ENCODE peak calls at places on chromosomes 1 and 21, in four cellular contexts. J is right lobe of liver; F is left ventricle myocardium superior; C is activated CD8-positive, alpha-beta memory T cell treated with anti-CD3 and anti-CD28 coated beads for 1 hour. I is an unnamed sample.

GRCh38 chr1:163535807-163536206 is 214.1 kb downstream of the NUF2 start:
- DNase-seq in F (no peak), C (no peak), J (no peak), I (no peak)

GRCh38 chr21:16169102-16169511 is 439.3 kb downstream of the USP25 start:
- DNase-seq in C (no peak), J (no peak), F (no peak), I (no peak)

GRCh38 chr1:150156868-150157603 is 7.3 kb downstream of the PLEKHO1 start:
- DNase-seq in C (no peak), J (peak; percentile 36), F (no peak), I (no peak)

GRCh38 chr1:234556245-234556943 is 53.6 kb downstream of the IRF2BP2 start:
- DNase-seq in C (no peak), J (no peak), F (no peak), I (no peak)

GRCh38 chr1:9384751-9385245 is 92.1 kb downstream of the SPSB1 start:
- DNase-seq in J (no peak), F (peak; percentile 87), C (no peak), I (no peak)

GRCh38 chr1:157356611-157357010 is 195.7 kb downstream of the FCRL5 start:
- DNase-seq in F (no peak), C (no peak), J (no peak), I (no peak)

GRCh38 chr1:47664356-47664755 is 226.5 kb downstream of the FOXD2 start:
- DNase-seq in F (no peak), J (no peak), C (no peak), I (no peak)

GRCh38 chr1:104933846-104934245 is 1184.1 kb downstream of the AMY1C start:
- DNase-seq in J (no peak), F (no peak), C (no peak), I (no peak)

GRCh38 chr1:37925316-37925715 is 21.5 kb downstream of the INPP5B start:
- DNase-seq in F (no peak), J (no peak), C (no peak), I (no peak)

GRCh38 chr1:81801032-81801833 is 499 bp downstream of the ADGRL2 start:
- DNase-seq in C (no peak), F (peak; percentile 81), J (peak; percentile 86), I (no peak)

GRCh38 chr1:36927826-36928225 is 106.5 kb downstream of the GRIK3 start:
- DNase-seq in F (no peak), C (no peak), J (no peak), I (no peak)

GRCh38 chr1:248892590-248892989 is 13.4 kb upstream of the PGBD2 start:
- DNase-seq in J (no peak), C (no peak), F (no peak), I (no peak)

GRCh38 chr1:99849413-99849743 is 783 bp upstream of the AGL start:
- DNase-seq in F (no peak), J (no peak), C (no peak), I (no peak)

GRCh38 chr1:55311057-55311631 is 96.0 kb upstream of the USP24 start:
- DNase-seq in J (no peak), F (no peak), C (no peak), I (no peak)

GRCh38 chr1:232147215-232147614 is 482.7 kb downstream of the SIPA1L2 start:
- DNase-seq in C (no peak), J (no peak), F (no peak), I (no peak)

GRCh38 chr1:39220900-39221870 is 16.7 kb downstream of the MACF1 start:
- DNase-seq in C (no peak), J (no peak), F (no peak), I (no peak)

GRCh38 chr1:74437035-74437434 is 75.4 kb downstream of the LRRC53 start:
- DNase-seq in F (no peak), C (no peak), J (no peak), I (no peak)

GRCh38 chr1:151340870-151341754 is 5.9 kb downstream of the RFX5 start:
- DNase-seq in J (no peak), F (no peak), C (peak; percentile 22), I (peak; percentile 37)

GRCh38 chr1:160209656-160210046 is 4.5 kb downstream of the PEA15 start:
- DNase-seq in F (peak; percentile 77), C (no peak), J (no peak), I (no peak)

I was measured in central memory CD8-positive, alpha-beta T cell.